ENCODE peak calls at places on chromosomes 1 and 21, in four cellular contexts. One of them, this sample, is unnamed.

GRCh38 chr1:53132176-53132575 is 10.3 kb downstream of the SLC1A7 start:
- DNase-seq in endothelial cell: no peak
- DNase-seq in MM.1S: no peak
- DNase-seq in fibroblast of lung: no peak
- DNase-seq in this sample: no peak

GRCh38 chr21:35309316-35309715 is 260.2 kb upstream of the RUNX1 start:
- DNase-seq in endothelial cell: no peak
- DNase-seq in MM.1S: no peak
- DNase-seq in fibroblast of lung: peak
- DNase-seq in this sample: no peak

GRCh38 chr1:9246841-9247785 is 12.5 kb downstream of the H6PD start:
- DNase-seq in endothelial cell: no peak
- DNase-seq in MM.1S: no peak
- DNase-seq in fibroblast of lung: no peak
- DNase-seq in this sample: no peak

GRCh38 chr1:26378088-26378878 is 5.7 kb upstream of the ZNF683 start:
- DNase-seq in endothelial cell: no peak
- DNase-seq in MM.1S: peak
- DNase-seq in fibroblast of lung: peak
- DNase-seq in this sample: peak

GRCh38 chr21:37724201-37724600 is 192.1 kb downstream of the KCNJ6 start:
- DNase-seq in endothelial cell: no peak
- DNase-seq in MM.1S: no peak
- DNase-seq in fibroblast of lung: no peak
- DNase-seq in this sample: no peak

GRCh38 chr1:17892225-17892624 is 137.1 kb downstream of the ACTL8 start:
- DNase-seq in endothelial cell: no peak
- DNase-seq in MM.1S: no peak
- DNase-seq in fibroblast of lung: no peak
- DNase-seq in this sample: no peak

GRCh38 chr1:224637510-224637909 is 21.4 kb downstream of the CNIH3 start:
- DNase-seq in endothelial cell: no peak
- DNase-seq in MM.1S: no peak
- DNase-seq in fibroblast of lung: peak
- DNase-seq in this sample: no peak

GRCh38 chr1:94617139-94617805 is 75.7 kb upstream of the F3 start:
- DNase-seq in endothelial cell: no peak
- DNase-seq in MM.1S: no peak
- DNase-seq in fibroblast of lung: peak
- DNase-seq in this sample: no peak

GRCh38 chr1:175174702-175175102 is 17.9 kb downstream of the KIAA0040 start:
- DNase-seq in endothelial cell: no peak
- DNase-seq in MM.1S: peak
- DNase-seq in fibroblast of lung: no peak
- DNase-seq in this sample: peak

GRCh38 chr1:155080250-155081228 is 1.9 kb downstream of the EFNA3 start:
- DNase-seq in endothelial cell: peak
- DNase-seq in MM.1S: peak
- DNase-seq in fibroblast of lung: no peak
- DNase-seq in this sample: no peak

GRCh38 chr1:115092214-115092613 is 2.9 kb upstream of the TSPAN2 start:
- DNase-seq in endothelial cell: no peak
- DNase-seq in MM.1S: no peak
- DNase-seq in fibroblast of lung: no peak
- DNase-seq in this sample: no peak

GRCh38 chr1:53545663-53546408 is 86.6 kb downstream of the DMRTB1 start:
- DNase-seq in endothelial cell: no peak
- DNase-seq in MM.1S: no peak
- DNase-seq in fibroblast of lung: no peak
- DNase-seq in this sample: no peak

GRCh38 chr1:67700220-67700619 is 15.2 kb downstream of the GADD45A start:
- DNase-seq in endothelial cell: no peak
- DNase-seq in MM.1S: no peak
- DNase-seq in fibroblast of lung: no peak
- DNase-seq in this sample: no peak

GRCh38 chr21:46661211-46661625 is 25.7 kb downstream of the PRMT2 start:
- DNase-seq in endothelial cell: peak
- DNase-seq in MM.1S: peak
- DNase-seq in fibroblast of lung: peak
- DNase-seq in this sample: peak

GRCh38 chr1:247357781-247358211 is 26.1 kb upstream of the ZNF496 start:
- DNase-seq in endothelial cell: no peak
- DNase-seq in MM.1S: no peak
- DNase-seq in fibroblast of lung: peak
- DNase-seq in this sample: peak

GRCh38 chr1:77989762-77990161 is 10.9 kb upstream of the FUBP1 start:
- DNase-seq in endothelial cell: no peak
- DNase-seq in MM.1S: no peak
- DNase-seq in fibroblast of lung: no peak
- DNase-seq in this sample: no peak

GRCh38 chr1:242605521-242605920 is 81.0 kb upstream of the PLD5 start:
- DNase-seq in endothelial cell: no peak
- DNase-seq in MM.1S: no peak
- DNase-seq in fibroblast of lung: no peak
- DNase-seq in this sample: no peak

GRCh38 chr1:213425631-213426030 is 374.6 kb downstream of the RPS6KC1 start:
- DNase-seq in endothelial cell: no peak
- DNase-seq in MM.1S: no peak
- DNase-seq in fibroblast of lung: no peak
- DNase-seq in this sample: no peak

GRCh38 chr21:31335957-31336738 is 7.9 kb downstream of the TIAM1 start:
- DNase-seq in endothelial cell: no peak
- DNase-seq in MM.1S: no peak
- DNase-seq in fibroblast of lung: peak
- DNase-seq in this sample: no peak

GRCh38 chr21:29504751-29505321 is 206.1 kb downstream of the BACH1 start:
- DNase-seq in endothelial cell: no peak
- DNase-seq in MM.1S: no peak
- DNase-seq in fibroblast of lung: no peak
- DNase-seq in this sample: no peak

GRCh38 chr1:168092151-168092550 is 44.6 kb downstream of the GPR161 start:
- DNase-seq in endothelial cell: no peak
- DNase-seq in MM.1S: no peak
- DNase-seq in fibroblast of lung: no peak
- DNase-seq in this sample: no peak

GRCh38 chr21:29332461-29333354 is 34.0 kb downstream of the BACH1 start:
- DNase-seq in endothelial cell: no peak
- DNase-seq in MM.1S: no peak
- DNase-seq in fibroblast of lung: peak
- DNase-seq in this sample: no peak

GRCh38 chr1:229203030-229203751 is 67.7 kb upstream of the RAB4A start:
- DNase-seq in endothelial cell: peak
- DNase-seq in MM.1S: no peak
- DNase-seq in fibroblast of lung: peak
- DNase-seq in this sample: no peak

GRCh38 chr1:16644179-16645043 is 22.3 kb downstream of the RNU1-3 start:
- DNase-seq in endothelial cell: peak
- DNase-seq in MM.1S: peak
- DNase-seq in fibroblast of lung: peak
- DNase-seq in this sample: peak
- TF ChIP-seq CTCF in endothelial cell: peak
- TF ChIP-seq CTCF in MM.1S: peak
- TF ChIP-seq CTCF in fibroblast of lung: peak
- TF ChIP-seq CTCF in this sample: peak

DNA sequence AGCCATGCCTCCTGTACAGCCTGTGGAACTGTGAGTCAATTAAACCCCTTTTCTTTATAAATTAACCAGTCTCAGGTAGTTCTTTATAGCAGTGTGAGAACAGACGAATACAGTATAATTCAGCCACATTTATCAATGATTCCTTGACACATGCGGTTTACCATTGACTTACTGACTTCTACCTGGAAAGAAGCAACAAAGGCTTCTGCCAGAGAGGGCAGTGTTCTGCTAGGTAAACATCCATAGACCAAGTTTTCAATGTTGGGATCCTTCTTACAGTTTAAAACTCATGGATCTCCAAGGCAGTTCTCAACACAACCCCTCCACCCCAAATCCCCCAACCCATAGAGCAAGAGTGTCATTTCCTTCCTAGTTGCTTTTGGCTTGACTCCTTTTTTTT is 150.6 kb downstream of the ZNF648 start:
- DNase-seq in endothelial cell: no peak
- DNase-seq in MM.1S: peak
- DNase-seq in fibroblast of lung: no peak
- DNase-seq in this sample: no peak
- TF ChIP-seq CTCF in endothelial cell: no peak
- TF ChIP-seq CTCF in MM.1S: peak
- TF ChIP-seq CTCF in fibroblast of lung: no peak
- TF ChIP-seq CTCF in this sample: no peak

GRCh38 chr1:184563308-184563707 is 176.5 kb downstream of the C1orf21 start:
- DNase-seq in endothelial cell: no peak
- DNase-seq in MM.1S: peak
- DNase-seq in fibroblast of lung: peak
- DNase-seq in this sample: no peak
- TF ChIP-seq CTCF in endothelial cell: no peak
- TF ChIP-seq CTCF in MM.1S: peak
- TF ChIP-seq CTCF in fibroblast of lung: peak
- TF ChIP-seq CTCF in this sample: peak

GRCh38 chr1:85850238-85850637 is 142.0 kb upstream of the ZNHIT6 start:
- DNase-seq in endothelial cell: no peak
- DNase-seq in MM.1S: peak
- DNase-seq in fibroblast of lung: peak
- DNase-seq in this sample: no peak
- TF ChIP-seq CTCF in endothelial cell: no peak
- TF ChIP-seq CTCF in MM.1S: peak
- TF ChIP-seq CTCF in fibroblast of lung: peak
- TF ChIP-seq CTCF in this sample: no peak

GRCh38 chr1:81172483-81172882 is 628.3 kb upstream of the ADGRL2 start:
- DNase-seq in endothelial cell: no peak
- DNase-seq in MM.1S: no peak
- DNase-seq in fibroblast of lung: no peak
- DNase-seq in this sample: no peak

GRCh38 chr1:81174052-81174451 is 626.7 kb upstream of the ADGRL2 start:
- DNase-seq in endothelial cell: no peak
- DNase-seq in MM.1S: no peak
- DNase-seq in fibroblast of lung: peak
- DNase-seq in this sample: no peak

GRCh38 chr1:81170721-81171120 is 630.0 kb upstream of the ADGRL2 start:
- DNase-seq in endothelial cell: no peak
- DNase-seq in MM.1S: no peak
- DNase-seq in fibroblast of lung: peak
- DNase-seq in this sample: no peak

GRCh38 chr1:81179239-81179638 is 621.5 kb upstream of the ADGRL2 start:
- DNase-seq in endothelial cell: no peak
- DNase-seq in MM.1S: no peak
- DNase-seq in fibroblast of lung: peak
- DNase-seq in this sample: no peak

DNA sequence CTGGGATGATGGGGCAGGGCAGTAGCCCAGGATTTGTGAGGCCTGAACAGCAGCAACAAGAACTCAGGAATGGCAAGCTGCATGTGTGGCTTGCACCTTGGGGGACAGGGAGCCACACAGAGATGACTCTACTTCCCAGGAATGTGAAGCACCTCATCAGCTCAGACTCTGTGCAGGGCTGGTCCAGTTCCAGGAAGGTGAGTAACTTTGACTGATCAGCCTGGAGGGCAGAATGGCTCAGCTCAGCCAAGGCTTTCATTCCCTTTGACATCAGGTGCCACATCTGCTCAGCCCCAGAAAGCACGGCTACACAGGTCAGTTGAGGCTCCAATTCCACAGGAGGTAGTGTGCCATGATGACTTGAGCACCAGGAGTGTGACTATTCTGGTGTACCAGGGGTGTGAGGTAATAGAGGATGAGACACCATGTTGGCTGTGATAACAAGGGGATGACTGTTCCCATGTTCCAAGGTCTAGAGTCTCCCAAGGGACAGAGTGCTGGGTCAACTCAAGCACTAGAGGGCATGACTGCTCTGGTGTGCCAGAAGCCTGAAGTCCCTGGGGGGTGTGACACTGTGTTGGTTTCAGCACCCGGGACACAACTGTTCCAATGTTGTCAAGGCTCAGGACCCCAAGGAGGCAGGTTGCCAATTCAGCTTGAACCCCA is 625.8 kb upstream of the ADGRL2 start:
- DNase-seq in endothelial cell: no peak
- DNase-seq in MM.1S: no peak
- DNase-seq in fibroblast of lung: no peak
- DNase-seq in this sample: no peak
- TF ChIP-seq CTCF in endothelial cell: no peak
- TF ChIP-seq CTCF in MM.1S: no peak
- TF ChIP-seq CTCF in fibroblast of lung: no peak
- TF ChIP-seq CTCF in this sample: no peak

GRCh38 chr1:237570530-237570929 is 320.2 kb downstream of the ZP4 start:
- DNase-seq in endothelial cell: no peak
- DNase-seq in MM.1S: no peak
- DNase-seq in fibroblast of lung: no peak
- DNase-seq in this sample: no peak
- TF ChIP-seq CTCF in endothelial cell: peak
- TF ChIP-seq CTCF in MM.1S: peak
- TF ChIP-seq CTCF in fibroblast of lung: no peak
- TF ChIP-seq CTCF in this sample: no peak

GRCh38 chr1:151165738-151166505 is at the start of the genes LYSMD1 and SCNM1:
- DNase-seq in endothelial cell: peak
- DNase-seq in MM.1S: peak
- DNase-seq in fibroblast of lung: peak
- DNase-seq in this sample: peak
- TF ChIP-seq CTCF in endothelial cell: no peak
- TF ChIP-seq CTCF in MM.1S: no peak
- TF ChIP-seq CTCF in fibroblast of lung: no peak
- TF ChIP-seq CTCF in this sample: no peak

GRCh38 chr1:23796466-23797271 is 3.9 kb downstream of the GALE start:
- DNase-seq in endothelial cell: no peak
- DNase-seq in MM.1S: no peak
- DNase-seq in fibroblast of lung: no peak
- DNase-seq in this sample: no peak
- TF ChIP-seq CTCF in endothelial cell: no peak
- TF ChIP-seq CTCF in MM.1S: no peak
- TF ChIP-seq CTCF in fibroblast of lung: no peak
- TF ChIP-seq CTCF in this sample: no peak

This sample was measured in GM10248.